ENCODE peak calls at places on chromosome 15, in five cellular contexts. M is body of pancreas; S is CD4-positive, CD25-positive, alpha-beta regulatory T cell; F is lower lobe of right lung; Z is left lung. U is an unnamed sample. For H3K4me1 and H3K27me3, the result is how much of the 10 kb centered on the place peaks cover.

GRCh38 chr15:60526127-60526616 is 47.2 kb upstream of the ICE2 start:
- DNase-seq in S (no peak), M (peak), F (no peak), Z (no peak), U (no peak)

GRCh38 chr15:29888651-29889050 is 66.4 kb upstream of the TJP1 start:
- DNase-seq in F (no peak), Z (no peak), M (no peak), S (no peak), U (no peak)

GRCh38 chr15:29348308-29348914 is 78.8 kb upstream of the NSMCE3 start:
- DNase-seq in Z (no peak), F (no peak), M (peak), S (no peak), U (no peak)

GRCh38 chr15:66841953-66842681 is 140.1 kb downstream of the SMAD6 start:
- DNase-seq in F (peak), M (peak), Z (peak), S (no peak), U (peak)

GRCh38 chr15:77589839-77590238 is 42.9 kb downstream of the LINGO1 start:
- DNase-seq in S (no peak), F (no peak), M (peak), Z (no peak), U (no peak)

GRCh38 chr15:81047948-81048347 is 47.2 kb downstream of the TLNRD1 start:
- DNase-seq in M (no peak), Z (no peak), S (no peak), F (no peak), U (no peak)

GRCh38 chr15:41695750-41696436 is 35.7 kb downstream of the MGA start:
- DNase-seq in S (peak), F (no peak), Z (no peak), M (no peak), U (no peak)

GRCh38 chr15:74406992-74407705 is 26.6 kb downstream of the SEMA7A start:
- DNase-seq in F (no peak), Z (no peak), M (no peak), S (no peak), U (no peak)

GRCh38 chr15:55694652-55695150 is 48.3 kb downstream of the PRTG start:
- DNase-seq in M (no peak), F (no peak), Z (no peak), S (peak), U (no peak)

GRCh38 chr15:51706347-51706746 is 25.0 kb downstream of the SCG3 start:
- DNase-seq in Z (no peak), S (no peak), M (no peak), F (no peak), U (no peak)

GRCh38 chr15:73632670-73633058 is 525 bp downstream of the NPTN start:
- DNase-seq in M (no peak), Z (no peak), S (peak), F (peak), U (peak)

GRCh38 chr15:62060896-62061280 is 641 bp upstream of the VPS13C start:
- DNase-seq in Z (no peak), M (no peak), F (no peak), S (no peak), U (no peak)

GRCh38 chr15:66835558-66835878 is 133.5 kb downstream of the SMAD6 start:
- DNase-seq in F (peak), M (no peak), Z (no peak), S (no peak), U (peak)

GRCh38 chr15:66864871-66865281 is 162.8 kb downstream of the SMAD6 start:
- DNase-seq in M (peak), F (no peak), S (no peak), Z (no peak), U (peak)

GRCh38 chr15:59237119-59237853 is 30.6 kb downstream of the LDHAL6B start:
- DNase-seq in S (no peak), Z (no peak), M (no peak), F (no peak), U (no peak)

GRCh38 chr15:69987492-69988482 is 109.9 kb downstream of the TLE3 start:
- DNase-seq in M (no peak), Z (no peak), S (no peak), F (no peak), U (no peak)

GRCh38 chr15:101444015-101444414 is 45.5 kb downstream of the PCSK6 start:
- DNase-seq in M (no peak), F (no peak), S (no peak), Z (no peak), U (no peak)

GRCh38 chr15:75943713-75944215 is 40.1 kb downstream of the FBXO22 start:
- DNase-seq in M (no peak), F (no peak), Z (no peak), S (no peak), U (no peak)

GRCh38 chr15:51830279-51830806 is 890 bp downstream of the TMOD3 start:
- DNase-seq in S (peak), F (no peak), M (no peak), Z (no peak), U (no peak)

GRCh38 chr15:100083572-100083971 is 258.2 kb downstream of the ADAMTS17 start:
- DNase-seq in F (no peak), M (peak), Z (no peak), S (no peak), U (peak)

GRCh38 chr15:76711351-76711827 is 193.8 kb downstream of the SCAPER start:
- DNase-seq in F (no peak), S (no peak), Z (no peak), M (no peak), U (no peak)

GRCh38 chr15:59250249-59250648 is 43.6 kb downstream of the LDHAL6B start:
- DNase-seq in F (no peak), Z (no peak), M (no peak), S (no peak), U (no peak)

GRCh38 chr15:75776075-75776443 is 63.4 kb upstream of the CSPG4 start:
- DNase-seq in Z (no peak), F (no peak), M (no peak), S (no peak), U (no peak)

GRCh38 chr15:87722941-87723691 is 533.4 kb downstream of the NTRK3 start:
- DNase-seq in M (no peak), F (no peak), Z (no peak), S (no peak), U (no peak)

GRCh38 chr15:39248204-39248603 is 332.7 kb upstream of the THBS1 start:
- DNase-seq in M (peak), S (no peak), Z (no peak), F (peak), U (no peak)

GRCh38 chr15:53831907-53832793 is 72.7 kb upstream of the WDR72 start:
- DNase-seq in M (no peak), F (no peak), S (no peak), Z (no peak), U (no peak)

GRCh38 chr15:74441248-74441939 is 7.6 kb upstream of the SEMA7A start:
- DNase-seq in S (no peak), F (no peak), M (no peak), Z (no peak), U (peak)

GRCh38 chr15:84400017-84400740 is 164.6 kb downstream of the GOLGA6L4 start:
- DNase-seq in M (peak), Z (no peak), F (no peak), S (no peak), U (peak)

GRCh38 chr15:49876401-49877038 is 242.5 kb downstream of the ATP8B4 start:
- DNase-seq in F (no peak), S (no peak), M (peak), Z (no peak), U (no peak)

GRCh38 chr15:85277847-85278246 is 102.6 kb upstream of the AKAP13 start:
- DNase-seq in F (no peak), Z (no peak), S (no peak), M (no peak), U (no peak)

GRCh38 chr15:50800715-50801114 is 35.2 kb upstream of the SPPL2A start:
- DNase-seq in M (no peak), S (no peak), F (no peak), Z (no peak), U (no peak)

GRCh38 chr15:40471778-40472130 is 970 bp downstream of the CHST14 start:
- DNase-seq in S (peak), M (peak), F (peak), Z (no peak), U (peak)

GRCh38 chr15:69719527-69719926 is 266.9 kb downstream of the RPLP1 start:
- DNase-seq in S (peak), F (peak), M (no peak), Z (no peak), U (peak)

GRCh38 chr15:32668942-32669341 is 27.4 kb downstream of the SCG5 start:
- DNase-seq in Z (no peak), F (no peak), S (no peak), M (no peak), U (no peak)

GRCh38 chr15:88385078-88385700 is 82.0 kb downstream of the MRPL46 start:
- DNase-seq in F (no peak), Z (no peak), S (no peak), M (no peak), U (no peak)

GRCh38 chr15:76433798-76434400 is 97.3 kb downstream of the ISL2 start:
- DNase-seq in M (no peak), F (no peak), Z (no peak), S (no peak), U (no peak)

GRCh38 chr15:40238481-40238926 is 359 bp upstream of the PAK6 start:
- DNase-seq in M (no peak), S (no peak), Z (no peak), F (no peak), U (no peak)

GRCh38 chr15:35293353-35294130 is 208.4 kb upstream of the NANOGP8 start:
- DNase-seq in F (no peak), M (no peak), S (no peak), Z (no peak), U (no peak)
- H3K4me3 ChIP-seq in F (no peak), M (no peak), S (no peak), Z (no peak), U (no peak)

DNA sequence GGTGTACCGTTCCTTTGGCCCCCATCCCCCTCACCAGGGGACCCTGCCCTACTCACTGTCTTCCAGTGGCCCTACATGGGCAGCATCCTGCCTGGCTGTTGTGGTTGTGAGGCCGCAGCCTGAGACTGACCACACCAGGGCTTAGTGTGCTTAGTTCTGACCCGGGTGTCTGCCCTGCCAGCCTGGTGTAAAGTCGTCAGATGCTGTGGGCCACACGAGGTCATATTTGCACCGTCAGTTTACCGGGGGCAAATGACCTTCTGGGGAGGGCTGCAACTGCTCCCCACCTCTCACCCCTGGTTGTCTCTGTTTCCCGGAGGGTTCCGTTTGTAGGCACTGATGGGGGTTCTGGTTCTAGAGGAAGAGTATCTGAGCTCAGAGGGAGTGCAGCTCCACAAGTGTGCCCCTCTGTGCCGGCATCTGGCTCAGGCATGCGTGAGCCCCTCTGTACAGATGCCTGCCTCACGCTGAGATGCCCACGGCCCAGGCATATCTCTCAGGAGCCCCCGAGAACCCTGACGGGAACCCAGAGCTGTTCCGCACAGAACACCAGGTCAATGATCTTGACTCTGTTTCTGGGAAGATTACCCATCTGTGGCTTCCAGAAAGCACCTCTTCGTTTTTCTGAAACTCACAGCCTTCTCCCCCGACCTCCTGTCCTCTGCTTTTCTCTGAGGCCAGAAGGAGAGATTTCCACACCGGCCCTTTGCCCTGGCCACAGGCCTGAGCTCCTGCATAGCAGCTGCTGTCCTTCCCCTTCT is 19.2 kb downstream of the KLF13 start:
- DNase-seq in F (no peak), Z (no peak), M (peak), S (peak), U (peak)
- H3K4me1 ChIP-seq in F (half or more), Z (half or more), M (half or more), S (half or more), U (under half)

GRCh38 chr15:94042163-94042954 is 189.0 kb upstream of the MCTP2 start:
- DNase-seq in Z (no peak), F (no peak), M (no peak), S (no peak), U (no peak)
- H3K27me3 ChIP-seq in Z (under half), F (under half), M (under half), S (under half), U (under half)

DNA sequence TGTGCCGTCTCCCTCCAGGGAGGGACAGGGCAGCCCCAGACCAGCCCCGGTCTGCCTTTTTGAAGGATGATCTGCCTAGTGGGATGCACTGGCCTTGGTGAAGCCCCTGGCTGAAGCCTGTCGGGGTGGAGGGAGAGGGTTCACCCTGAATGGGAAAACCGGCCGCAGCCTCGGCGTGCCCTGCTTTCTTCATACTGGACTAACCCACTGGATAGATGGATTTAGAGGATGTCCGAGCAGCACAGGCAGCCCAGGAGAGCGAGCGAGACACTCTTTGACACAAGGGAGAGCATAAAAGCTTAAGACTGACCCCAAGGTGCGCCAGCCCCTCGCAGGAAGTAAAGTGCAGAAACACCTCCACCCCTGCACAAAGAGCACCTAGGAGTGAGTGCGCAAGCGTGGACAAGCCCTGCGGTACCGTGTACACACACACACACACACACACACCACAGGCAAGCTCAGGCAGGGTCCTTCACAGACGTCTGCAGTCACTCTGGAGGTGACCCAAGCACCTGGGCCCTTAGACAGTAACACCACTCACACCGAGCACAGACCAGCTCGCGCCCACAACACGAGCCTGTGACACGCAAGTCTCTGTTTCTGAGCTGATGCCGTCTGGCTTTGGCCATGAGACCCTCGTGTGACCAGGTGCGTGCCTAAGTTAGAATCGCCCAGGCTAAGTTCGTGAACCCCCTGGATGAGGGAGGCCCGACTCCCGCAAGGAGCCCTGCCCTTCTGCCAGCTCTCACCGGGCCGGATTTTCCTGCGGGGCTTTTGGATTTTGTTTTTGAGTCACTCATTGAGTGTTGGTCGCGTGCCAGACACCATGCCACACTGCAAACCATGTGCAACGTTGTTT is 11.3 kb downstream of the SEMA4B start:
- DNase-seq in Z (no peak), F (no peak), S (no peak), M (peak), U (no peak)
- H3K4me3 ChIP-seq in Z (no peak), F (no peak), S (no peak), M (no peak), U (no peak)

GRCh38 chr15:98684441-98684840 is 36.1 kb downstream of the IGF1R start:
- DNase-seq in M (no peak), S (no peak), Z (no peak), F (no peak), U (no peak)
- H3K4me1 ChIP-seq in M (half or more), S (under half), Z (under half), F (under half), U (under half)

GRCh38 chr15:96947296-96947695 is 616.8 kb downstream of the NR2F2 start:
- DNase-seq in S (no peak), F (no peak), M (no peak), Z (no peak), U (no peak)

GRCh38 chr15:96947830-96948229 is 617.3 kb downstream of the NR2F2 start:
- DNase-seq in F (no peak), S (no peak), M (no peak), Z (no peak), U (no peak)

GRCh38 chr15:96948981-96949380 is 618.5 kb downstream of the NR2F2 start:
- DNase-seq in Z (no peak), M (no peak), F (no peak), S (no peak), U (no peak)
- H3K27me3 ChIP-seq in Z (under half), M (under half), F (under half), S (under half), U (under half)